ENCODE peak calls at places on chromosomes 6 and 20, in four cellular contexts. One of them, this sample, is unnamed.

GRCh38 chr6:72984981-72985665 is 240.2 kb downstream of the KHDC1L start:
- DNase-seq in K562: no peak
- DNase-seq in HepG2: no peak
- DNase-seq in SK-N-SH: no peak
- DNase-seq in this sample: no peak

GRCh38 chr20:31684153-31685003 is 38.3 kb downstream of the BCL2L1 start:
- DNase-seq in K562: no peak
- DNase-seq in HepG2: no peak
- DNase-seq in SK-N-SH: no peak
- DNase-seq in this sample: no peak

GRCh38 chr20:53253668-53254067 is 281.5 kb downstream of the TSHZ2 start:
- DNase-seq in K562: peak; percentile 11
- DNase-seq in HepG2: no peak
- DNase-seq in SK-N-SH: no peak
- DNase-seq in this sample: no peak

GRCh38 chr6:141685416-141685815 is 447.3 kb upstream of the GJE1 start:
- DNase-seq in K562: no peak
- DNase-seq in HepG2: no peak
- DNase-seq in SK-N-SH: no peak
- DNase-seq in this sample: no peak

GRCh38 chr20:13809855-13810254 is 25.0 kb downstream of the NDUFAF5 start:
- DNase-seq in K562: no peak
- DNase-seq in HepG2: no peak
- DNase-seq in SK-N-SH: no peak
- DNase-seq in this sample: no peak

GRCh38 chr20:57208198-57208597 is 58.2 kb downstream of the BMP7 start:
- DNase-seq in K562: no peak
- DNase-seq in HepG2: no peak
- DNase-seq in SK-N-SH: no peak
- DNase-seq in this sample: no peak

GRCh38 chr6:157613011-157613522 is 210.0 kb upstream of the SNX9 start:
- DNase-seq in K562: peak; percentile 79
- DNase-seq in HepG2: peak; percentile 63
- DNase-seq in SK-N-SH: no peak
- DNase-seq in this sample: no peak

GRCh38 chr20:11001767-11002540 is 328.2 kb upstream of the JAG1 start:
- DNase-seq in K562: no peak
- DNase-seq in HepG2: peak; percentile 74
- DNase-seq in SK-N-SH: no peak
- DNase-seq in this sample: peak; percentile 23

GRCh38 chr6:66226099-66226498 is 519.1 kb upstream of the EYS start:
- DNase-seq in K562: no peak
- DNase-seq in HepG2: no peak
- DNase-seq in SK-N-SH: peak; percentile 18
- DNase-seq in this sample: peak; percentile 81

GRCh38 chr6:105382477-105382876 is 20.4 kb downstream of the PREP start:
- DNase-seq in K562: no peak
- DNase-seq in HepG2: no peak
- DNase-seq in SK-N-SH: no peak
- DNase-seq in this sample: no peak

GRCh38 chr6:111263837-111264236 is 176.5 kb downstream of the SLC16A10 start:
- DNase-seq in K562: peak; percentile 72
- DNase-seq in HepG2: no peak
- DNase-seq in SK-N-SH: no peak
- DNase-seq in this sample: no peak

GRCh38 chr20:17480696-17481095 is 50.5 kb downstream of the BFSP1 start:
- DNase-seq in K562: no peak
- DNase-seq in HepG2: no peak
- DNase-seq in SK-N-SH: no peak
- DNase-seq in this sample: no peak

GRCh38 chr20:50824137-50824536 is 29.3 kb downstream of the BCAS4 start:
- DNase-seq in K562: no peak
- DNase-seq in HepG2: no peak
- DNase-seq in SK-N-SH: no peak
- DNase-seq in this sample: peak; percentile 97

GRCh38 chr6:154614101-154614500 is 103.6 kb upstream of the CNKSR3 start:
- DNase-seq in K562: no peak
- DNase-seq in HepG2: no peak
- DNase-seq in SK-N-SH: no peak
- DNase-seq in this sample: no peak

GRCh38 chr6:154613137-154613676 is 102.7 kb upstream of the CNKSR3 start:
- DNase-seq in K562: peak; percentile 69
- DNase-seq in HepG2: no peak
- DNase-seq in SK-N-SH: no peak
- DNase-seq in this sample: no peak

GRCh38 chr6:154614641-154615040 is 104.2 kb upstream of the CNKSR3 start:
- DNase-seq in K562: no peak
- DNase-seq in HepG2: no peak
- DNase-seq in SK-N-SH: no peak
- DNase-seq in this sample: no peak

GRCh38 chr6:154617175-154617574 is 106.7 kb upstream of the CNKSR3 start:
- DNase-seq in K562: no peak
- DNase-seq in HepG2: no peak
- DNase-seq in SK-N-SH: no peak
- DNase-seq in this sample: no peak

DNA sequence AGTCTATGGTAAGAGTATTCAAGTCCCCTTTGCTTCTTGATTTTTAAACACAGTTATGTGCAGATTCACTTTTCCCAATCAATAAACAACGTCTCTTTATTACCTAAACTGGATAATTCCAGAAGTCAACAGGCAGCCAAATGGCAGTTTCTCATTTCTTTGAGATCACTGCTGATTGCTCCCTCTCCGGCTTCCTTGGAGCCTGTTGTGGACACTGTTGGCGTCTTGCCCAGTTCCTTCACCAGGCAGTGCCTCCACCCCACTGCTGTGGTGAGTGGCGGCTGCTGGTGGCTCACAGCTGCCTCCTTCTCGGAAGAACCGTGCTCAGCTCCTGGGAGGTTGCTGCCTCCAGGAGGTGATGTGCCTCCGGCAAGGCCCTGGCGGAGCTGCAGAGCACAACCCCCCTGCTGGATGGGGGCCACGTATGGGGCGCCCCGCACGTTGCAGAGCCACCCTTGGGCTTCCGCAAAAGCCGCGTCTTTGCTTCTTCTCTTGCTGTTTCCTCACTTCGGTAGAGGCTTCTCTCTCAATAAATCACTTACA is 105.1 kb upstream of the CNKSR3 start:
- DNase-seq in K562: peak; percentile 93
- DNase-seq in HepG2: peak; percentile 35
- DNase-seq in SK-N-SH: peak; percentile 66
- DNase-seq in this sample: peak; percentile 74
- TF ChIP-seq JUND in K562: peak; percentile 63
- TF ChIP-seq JUND in HepG2: no peak
- TF ChIP-seq JUND in SK-N-SH: no peak
- TF ChIP-seq JUND in this sample: no peak

GRCh38 chr6:18400831-18401446 is 13.8 kb downstream of the RNF144B start:
- DNase-seq in K562: no peak
- DNase-seq in HepG2: no peak
- DNase-seq in SK-N-SH: no peak
- DNase-seq in this sample: no peak
- TF ChIP-seq JUND in K562: no peak
- TF ChIP-seq JUND in HepG2: no peak
- TF ChIP-seq JUND in SK-N-SH: peak; percentile 45
- TF ChIP-seq JUND in this sample: no peak

DNA sequence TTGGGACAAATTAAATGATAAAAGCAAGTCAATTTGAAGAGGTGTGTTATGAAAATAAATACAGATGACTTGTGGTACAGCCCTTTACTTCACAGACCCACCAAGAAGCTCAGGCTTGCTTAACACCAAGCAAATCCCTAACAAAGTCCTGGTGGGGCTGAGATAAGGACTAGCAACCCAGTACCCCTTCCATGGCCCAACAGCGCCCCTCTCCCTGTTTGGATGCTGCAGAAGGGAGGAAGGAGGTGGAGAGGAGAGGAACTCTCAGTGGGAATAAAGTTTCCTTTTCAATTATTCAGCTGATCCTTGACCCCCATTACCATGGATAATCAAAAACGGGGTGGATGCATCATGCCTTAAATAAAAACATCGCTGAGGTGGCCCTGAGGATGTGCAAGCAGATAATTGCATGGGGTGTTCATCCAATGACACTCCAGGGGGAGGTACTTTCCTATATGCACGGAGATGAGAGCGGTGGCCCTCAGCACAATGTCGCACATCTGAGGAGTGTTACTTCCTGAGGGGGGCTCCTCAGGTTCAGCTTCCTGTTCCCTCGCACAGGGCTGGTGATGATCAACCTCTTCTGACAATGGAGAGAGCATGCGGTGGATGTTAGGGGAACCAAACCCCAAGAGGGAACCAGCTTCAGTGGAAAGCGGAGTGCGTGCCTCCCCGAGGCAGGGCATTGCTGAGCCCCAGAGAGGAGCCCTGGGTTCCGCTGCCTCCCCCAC is 4.4 kb upstream of the ZNF831 start:
- DNase-seq in K562: peak; percentile 18
- DNase-seq in HepG2: no peak
- DNase-seq in SK-N-SH: no peak
- DNase-seq in this sample: no peak
- TF ChIP-seq JUND in K562: no peak
- TF ChIP-seq JUND in HepG2: no peak
- TF ChIP-seq JUND in SK-N-SH: no peak
- TF ChIP-seq JUND in this sample: no peak

GRCh38 chr6:3806169-3806922 is 42.8 kb upstream of the FAM50B start:
- DNase-seq in K562: no peak
- DNase-seq in HepG2: peak; percentile 95
- DNase-seq in SK-N-SH: no peak
- DNase-seq in this sample: no peak

GRCh38 chr6:3809982-3810381 is 39.2 kb upstream of the FAM50B start:
- DNase-seq in K562: no peak
- DNase-seq in HepG2: no peak
- DNase-seq in SK-N-SH: no peak
- DNase-seq in this sample: no peak

GRCh38 chr6:3808759-3809514 is 40.2 kb upstream of the FAM50B start:
- DNase-seq in K562: no peak
- DNase-seq in HepG2: peak; percentile 50
- DNase-seq in SK-N-SH: no peak
- DNase-seq in this sample: no peak

GRCh38 chr6:3809515-3809891 is 39.7 kb upstream of the FAM50B start:
- DNase-seq in K562: no peak
- DNase-seq in HepG2: no peak
- DNase-seq in SK-N-SH: no peak
- DNase-seq in this sample: no peak

GRCh38 chr6:3808189-3808588 is 41.0 kb upstream of the FAM50B start:
- DNase-seq in K562: no peak
- DNase-seq in HepG2: no peak
- DNase-seq in SK-N-SH: no peak
- DNase-seq in this sample: no peak
- TF ChIP-seq JUND in K562: no peak
- TF ChIP-seq JUND in HepG2: no peak
- TF ChIP-seq JUND in SK-N-SH: no peak
- TF ChIP-seq JUND in this sample: no peak

GRCh38 chr6:115972679-115973078 is 88.0 kb downstream of the FRK start:
- DNase-seq in K562: no peak
- DNase-seq in HepG2: no peak
- DNase-seq in SK-N-SH: no peak
- DNase-seq in this sample: no peak

GRCh38 chr6:115969207-115969929 is 91.3 kb downstream of the FRK start:
- DNase-seq in K562: no peak
- DNase-seq in HepG2: no peak
- DNase-seq in SK-N-SH: no peak
- DNase-seq in this sample: no peak

GRCh38 chr6:115969930-115970273 is 90.8 kb downstream of the FRK start:
- DNase-seq in K562: no peak
- DNase-seq in HepG2: no peak
- DNase-seq in SK-N-SH: no peak
- DNase-seq in this sample: no peak

GRCh38 chr6:115976321-115976870 is 84.3 kb downstream of the FRK start:
- DNase-seq in K562: no peak
- DNase-seq in HepG2: no peak
- DNase-seq in SK-N-SH: no peak
- DNase-seq in this sample: no peak

DNA sequence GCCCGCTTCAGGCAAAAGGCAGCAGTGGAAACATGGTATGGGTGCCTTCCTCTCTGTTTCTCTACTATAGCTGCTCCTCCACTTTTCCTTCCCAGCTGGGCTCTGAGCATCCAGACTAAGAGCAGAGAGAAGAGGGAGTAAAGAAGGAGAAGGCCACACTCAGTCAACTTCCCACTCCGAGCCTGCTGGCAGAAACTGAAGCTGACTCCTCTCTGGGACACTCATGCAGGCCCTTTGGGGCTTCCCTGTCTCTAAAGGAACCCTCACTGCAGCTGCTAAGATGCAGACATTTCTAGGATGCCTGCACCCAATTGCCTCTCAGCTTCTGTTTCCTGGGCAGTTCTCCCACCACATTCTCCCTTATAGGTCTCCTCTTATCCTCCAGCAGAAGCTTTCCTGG is 88.9 kb downstream of the FRK start:
- DNase-seq in K562: no peak
- DNase-seq in HepG2: no peak
- DNase-seq in SK-N-SH: no peak
- DNase-seq in this sample: no peak
- TF ChIP-seq JUND in K562: no peak
- TF ChIP-seq JUND in HepG2: no peak
- TF ChIP-seq JUND in SK-N-SH: no peak
- TF ChIP-seq JUND in this sample: no peak

GRCh38 chr6:29992792-29993191 is 50.5 kb downstream of the HLA-A start:
- DNase-seq in K562: no peak
- DNase-seq in HepG2: no peak
- DNase-seq in SK-N-SH: no peak
- DNase-seq in this sample: no peak
- TF ChIP-seq JUND in K562: no peak
- TF ChIP-seq JUND in HepG2: no peak
- TF ChIP-seq JUND in SK-N-SH: no peak
- TF ChIP-seq JUND in this sample: no peak

DNA sequence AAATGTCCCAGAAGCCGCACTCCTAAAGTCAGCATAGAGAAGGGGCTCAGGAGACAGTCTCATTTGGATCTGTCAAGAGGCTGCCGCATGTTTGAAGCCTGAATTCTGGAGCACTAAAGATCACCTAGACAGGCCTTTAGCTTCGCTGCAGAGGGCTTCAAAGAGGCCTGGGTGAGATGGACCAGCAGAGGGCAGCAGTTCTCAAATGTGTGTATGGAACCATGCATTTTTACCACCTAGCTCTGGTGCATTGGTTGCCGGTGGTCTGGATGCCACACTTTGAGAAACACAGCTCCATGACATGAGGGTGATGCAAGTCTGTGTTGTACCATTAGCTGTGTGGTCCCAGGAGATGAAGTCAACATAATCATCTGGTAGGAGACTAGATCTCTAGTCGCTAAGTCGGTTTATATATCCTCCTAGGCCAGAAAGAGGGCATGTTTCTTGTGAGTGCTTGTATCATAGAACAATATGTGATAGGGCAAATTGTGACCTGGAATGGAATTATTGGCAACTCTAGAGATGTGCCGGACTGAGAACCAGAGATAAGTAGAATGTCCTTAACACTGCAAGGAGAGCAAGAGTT is 64.8 kb downstream of the KIAA0319 start:
- DNase-seq in K562: peak; percentile 83
- DNase-seq in HepG2: peak; percentile 76
- DNase-seq in SK-N-SH: peak; percentile 57
- DNase-seq in this sample: peak; percentile 75
- TF ChIP-seq JUND in K562: no peak
- TF ChIP-seq JUND in HepG2: no peak
- TF ChIP-seq JUND in SK-N-SH: no peak
- TF ChIP-seq JUND in this sample: no peak

This sample was measured in T47D.